ENCODE peak calls at places on chromosome 3, in five cellular contexts. D is psoas muscle; O is heart right ventricle; G is GM23248; L is CD4-positive, alpha-beta memory T cell. J is an unnamed sample.

GRCh38 chr3:148006508-148006907 is 597.3 kb downstream of the ZIC1 start:
- DNase-seq in D (no peak), O (no peak), G (peak), L (no peak), J (no peak)

GRCh38 chr3:64073362-64073761 is 50.1 kb upstream of the PSMD6 start:
- DNase-seq in D (no peak), O (peak), G (no peak), L (no peak), J (no peak)

GRCh38 chr3:160450846-160451245 is 1.3 kb upstream of the TRIM59 start:
- DNase-seq in D (no peak), O (no peak), G (peak), L (no peak), J (no peak)

GRCh38 chr3:56357266-56357665 is 111.0 kb downstream of the ERC2 start:
- DNase-seq in D (no peak), O (no peak), G (no peak), L (no peak), J (no peak)

GRCh38 chr3:24686764-24687163 is 192.1 kb upstream of the THRB start:
- DNase-seq in D (no peak), O (no peak), G (peak), L (no peak), J (no peak)

GRCh38 chr3:37248179-37248578 is 73.8 kb upstream of the LRRFIP2 start:
- DNase-seq in D (no peak), O (no peak), G (no peak), L (no peak), J (no peak)

GRCh38 chr3:115986555-115987207 is 363.4 kb downstream of the GAP43 start:
- DNase-seq in D (no peak), O (no peak), G (peak), L (no peak), J (no peak)

GRCh38 chr3:151909720-151910405 is 36.4 kb downstream of the SUCNR1 start:
- DNase-seq in D (no peak), O (no peak), G (peak), L (no peak), J (no peak)

GRCh38 chr3:40120816-40121215 is 188.7 kb upstream of the EIF1B start:
- DNase-seq in D (no peak), O (no peak), G (peak), L (no peak), J (no peak)

GRCh38 chr3:49553320-49553689 is 972 bp upstream of the BSN start:
- DNase-seq in D (no peak), O (no peak), G (peak), L (no peak), J (no peak)

GRCh38 chr3:65650247-65650646 is 388.5 kb downstream of the MAGI1 start:
- DNase-seq in D (no peak), O (no peak), G (no peak), L (no peak), J (no peak)

GRCh38 chr3:198071602-198072285 is 111.7 kb downstream of the LMLN start:
- DNase-seq in D (no peak), O (no peak), G (peak), L (no peak), J (peak)

GRCh38 chr3:23888617-23889228 is 28.1 kb downstream of the NKIRAS1 start:
- DNase-seq in D (no peak), O (no peak), G (peak), L (peak), J (no peak)

GRCh38 chr3:26061947-26062346 is 272.1 kb downstream of the OXSM start:
- DNase-seq in D (no peak), O (no peak), G (no peak), L (no peak), J (no peak)

GRCh38 chr3:24129549-24129948 is 184.5 kb downstream of the NR1D2 start:
- DNase-seq in D (no peak), O (no peak), G (no peak), L (no peak), J (no peak)

GRCh38 chr3:104628185-104628789 is 738.4 kb upstream of the ALCAM start:
- DNase-seq in D (no peak), O (no peak), G (peak), L (peak), J (no peak)

GRCh38 chr3:138068046-138068445 is 47.4 kb downstream of the DZIP1L start:
- DNase-seq in D (no peak), O (no peak), G (no peak), L (no peak), J (no peak)

GRCh38 chr3:72594615-72595215 is 253.5 kb downstream of the SHQ1 start:
- DNase-seq in D (no peak), O (no peak), G (no peak), L (no peak), J (no peak)

GRCh38 chr3:181623924-181624694 is 87.6 kb upstream of the SOX2 start:
- DNase-seq in D (no peak), O (no peak), G (peak), L (no peak), J (no peak)

GRCh38 chr3:101944308-101944707 is 95.0 kb downstream of the NFKBIZ start:
- DNase-seq in D (no peak), O (no peak), G (peak), L (no peak), J (no peak)

GRCh38 chr3:22989716-22990115 is 213.4 kb upstream of the UBE2E2 start:
- DNase-seq in D (no peak), O (no peak), G (no peak), L (no peak), J (no peak)

GRCh38 chr3:127393131-127393820 is 105.4 kb upstream of the PRR20G start:
- DNase-seq in D (no peak), O (no peak), G (no peak), L (no peak), J (no peak)

GRCh38 chr3:11637901-11638668 is 5.6 kb downstream of the VGLL4 start:
- DNase-seq in D (no peak), O (no peak), G (peak), L (no peak), J (no peak)

GRCh38 chr3:46942079-46942478 is 34.5 kb downstream of the CCDC12 start:
- DNase-seq in D (no peak), O (no peak), G (no peak), L (no peak), J (no peak)

GRCh38 chr3:99515-99914 is 97.0 kb upstream of the CHL1 start:
- DNase-seq in D (no peak), O (no peak), G (no peak), L (no peak), J (no peak)

GRCh38 chr3:189340680-189341460 is 169.1 kb downstream of the TPRG1 start:
- DNase-seq in D (no peak), O (no peak), G (no peak), L (no peak), J (no peak)

GRCh38 chr3:4504340-4505261 is 11.5 kb downstream of the ITPR1 start:
- DNase-seq in D (no peak), O (no peak), G (peak), L (peak), J (peak)

GRCh38 chr3:14175383-14176037 is 2.9 kb downstream of the XPC start:
- DNase-seq in D (no peak), O (no peak), G (peak), L (peak), J (peak)
- H3K4me3 ChIP-seq in D (no peak), O (no peak), G (peak), L (no peak), J (peak)

GRCh38 chr3:185727873-185728272 is 97.0 kb downstream of the IGF2BP2 start:
- DNase-seq in D (no peak), O (no peak), G (no peak), L (no peak), J (no peak)
- H3K4me3 ChIP-seq in D (no peak), O (no peak), G (no peak), L (no peak), J (no peak)

DNA sequence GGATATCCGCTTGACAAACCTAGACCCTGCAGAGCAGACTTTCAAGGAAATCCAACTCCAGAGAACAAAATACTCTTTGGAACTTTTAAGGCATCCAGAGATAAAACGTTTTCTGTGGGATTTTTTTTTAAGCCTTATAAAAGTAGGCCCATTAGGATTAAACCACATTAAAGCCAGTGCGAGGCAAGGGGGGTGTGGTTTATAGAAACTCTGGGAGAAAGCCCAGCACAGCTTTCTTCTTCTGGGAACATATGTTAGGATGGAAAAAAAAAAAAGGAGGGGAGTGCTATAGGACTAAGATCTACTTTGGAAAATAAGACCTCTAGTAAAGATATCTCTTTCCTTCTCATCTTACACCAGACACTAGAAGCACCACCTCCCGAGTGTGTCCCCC is 4.0 kb downstream of the SHOX2 start:
- DNase-seq in D (no peak), O (no peak), G (no peak), L (no peak), J (no peak)
- H3K4me3 ChIP-seq in D (no peak), O (no peak), G (no peak), L (no peak), J (no peak)

GRCh38 chr3:142576792-142577191 is 1.7 kb downstream of the ATR start:
- DNase-seq in D (no peak), O (no peak), G (no peak), L (no peak), J (no peak)
- H3K4me3 ChIP-seq in D (no peak), O (no peak), G (peak), L (no peak), J (no peak)

GRCh38 chr3:122023335-122023734 is 1.3 kb upstream of the ILDR1 start:
- DNase-seq in D (no peak), O (no peak), G (no peak), L (no peak), J (no peak)

GRCh38 chr3:122021037-122021436 is 1.0 kb downstream of the ILDR1 start:
- DNase-seq in D (no peak), O (no peak), G (no peak), L (no peak), J (no peak)

GRCh38 chr3:122025296-122025695 is 3.2 kb upstream of the ILDR1 start:
- DNase-seq in D (no peak), O (no peak), G (no peak), L (no peak), J (no peak)

GRCh38 chr3:122021811-122022401 is at the start of gene ILDR1:
- DNase-seq in D (no peak), O (no peak), G (no peak), L (no peak), J (no peak)

GRCh38 chr3:122024800-122025199 is 2.8 kb upstream of the ILDR1 start:
- DNase-seq in D (no peak), O (no peak), G (no peak), L (no peak), J (no peak)
- H3K4me3 ChIP-seq in D (no peak), O (no peak), G (no peak), L (no peak), J (no peak)

GRCh38 chr3:141393151-141394076 is 25.1 kb downstream of the ZBTB38 start:
- DNase-seq in D (no peak), O (no peak), G (no peak), L (no peak), J (no peak)
- H3K4me3 ChIP-seq in D (no peak), O (no peak), G (no peak), L (no peak), J (no peak)

GRCh38 chr3:149080011-149080698 is 6.2 kb downstream of the HLTF start:
- DNase-seq in D (no peak), O (no peak), G (peak), L (no peak), J (no peak)

GRCh38 chr3:149085828-149086231 is 503 bp downstream of the HLTF start:
- DNase-seq in D (no peak), O (peak), G (peak), L (peak), J (no peak)

GRCh38 chr3:149081772-149082171 is 4.6 kb downstream of the HLTF start:
- DNase-seq in D (no peak), O (no peak), G (no peak), L (no peak), J (no peak)

GRCh38 chr3:149077638-149078037 is 8.7 kb downstream of the HLTF start:
- DNase-seq in D (no peak), O (no peak), G (no peak), L (no peak), J (no peak)

DNA sequence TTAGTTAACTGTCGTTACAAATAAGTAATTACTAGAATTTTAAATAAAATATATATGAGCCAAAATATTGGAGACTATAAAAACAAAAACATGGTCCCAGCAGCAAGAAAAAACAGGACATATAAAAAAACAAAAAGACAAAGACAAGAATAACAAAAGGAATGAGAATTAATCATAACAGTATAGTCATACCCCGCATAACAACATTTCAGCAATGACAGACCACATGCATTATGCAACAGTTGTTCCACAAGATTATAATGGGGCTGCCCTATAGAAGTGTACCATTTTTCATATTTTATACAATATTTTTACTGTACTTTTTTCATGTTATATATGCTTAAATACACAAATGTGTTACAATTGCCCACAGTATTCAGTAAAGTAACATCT is 5.6 kb downstream of the HLTF start:
- DNase-seq in D (no peak), O (no peak), G (peak), L (no peak), J (no peak)
- H3K4me3 ChIP-seq in D (no peak), O (no peak), G (no peak), L (no peak), J (no peak)

DNA sequence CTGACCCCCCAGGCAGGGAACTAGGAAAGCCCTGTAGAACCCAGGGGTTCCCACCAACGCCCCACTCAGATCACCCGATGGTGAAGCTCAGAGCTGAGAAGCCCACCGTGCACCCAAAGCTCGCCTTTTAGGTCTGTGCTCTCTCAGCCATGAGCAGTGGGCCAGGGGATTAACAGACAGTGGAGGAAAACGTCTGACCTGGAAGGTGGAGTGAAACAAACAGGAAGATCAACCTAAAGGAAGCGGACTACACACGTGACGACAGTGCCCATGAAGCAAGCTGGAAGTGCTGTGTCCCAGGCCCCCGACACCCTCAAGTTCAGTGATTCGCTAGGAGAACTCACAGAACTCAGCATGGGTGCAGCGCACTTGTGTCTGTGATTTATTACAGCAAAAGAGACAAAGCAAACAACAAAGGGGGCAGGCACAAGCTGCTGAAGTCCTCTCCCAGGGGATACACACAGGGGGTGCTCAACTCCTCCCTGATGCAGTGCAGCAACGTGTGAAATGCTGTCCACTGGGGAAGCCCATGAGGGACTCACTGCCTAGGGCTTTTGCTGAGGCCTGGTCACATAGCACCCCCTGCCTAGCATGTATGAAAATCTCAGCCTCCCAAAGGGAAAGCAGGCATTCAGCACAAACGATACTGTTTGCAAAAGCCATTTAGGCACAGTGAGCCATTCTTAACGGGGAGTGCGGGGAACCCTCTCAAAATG is 43.5 kb downstream of the CFAP92 start:
- DNase-seq in D (no peak), O (no peak), G (peak), L (peak), J (no peak)
- H3K4me3 ChIP-seq in D (no peak), O (no peak), G (no peak), L (no peak), J (no peak)

J was measured in CD8-positive, alpha-beta memory T cell.